ENCODE peak calls at places on chromosomes 5 and 9, in six cellular contexts. P is RWPE2; B is CD8-positive, alpha-beta T cell; F is AG04449; L is PC-9; I is prostate gland. O is an unnamed sample.

GRCh38 chr5:14665949-14666741 is 1.6 kb downstream of the OTULIN start:
- DNase-seq in P (no peak), I (peak), F (no peak), L (no peak), B (peak), O (peak)

GRCh38 chr9:127541176-127541575 is 70.9 kb upstream of the STXBP1 start:
- DNase-seq in B (no peak), P (no peak), L (no peak), F (no peak), I (no peak), O (no peak)

GRCh38 chr9:137373611-137373980 is 49.4 kb downstream of the EXD3 start:
- DNase-seq in B (no peak), L (no peak), F (no peak), P (no peak), I (no peak), O (no peak)

GRCh38 chr5:76641514-76642120 is 18.4 kb upstream of the F2RL2 start:
- DNase-seq in I (peak), B (peak), L (peak), P (no peak), F (no peak), O (peak)

GRCh38 chr9:127844821-127845359 is 9.6 kb downstream of the ENG start:
- DNase-seq in P (no peak), F (no peak), I (no peak), L (peak), B (no peak), O (peak)

GRCh38 chr9:1071730-1072129 is 21.6 kb downstream of the DMRT2 start:
- DNase-seq in B (no peak), I (peak), L (no peak), F (no peak), P (no peak), O (no peak)

GRCh38 chr9:96203867-96204412 is 98.0 kb downstream of the HSD17B3 start:
- DNase-seq in B (no peak), L (no peak), I (no peak), F (no peak), P (no peak), O (peak)

GRCh38 chr5:108168915-108169314 is 213.0 kb downstream of the FBXL17 start:
- DNase-seq in P (no peak), B (no peak), I (no peak), L (no peak), F (no peak), O (no peak)

GRCh38 chr5:176692835-176693476 is 45.7 kb downstream of the TSPAN17 start:
- DNase-seq in L (peak), F (no peak), B (no peak), I (no peak), P (no peak), O (no peak)

GRCh38 chr5:92580814-92581213 is 1000.2 kb downstream of the NR2F1-AS1 start:
- DNase-seq in F (no peak), B (no peak), P (no peak), L (no peak), I (no peak), O (peak)

GRCh38 chr9:138103824-138104206 is 226.2 kb downstream of the CACNA1B start:
- DNase-seq in P (peak), I (peak), B (no peak), L (no peak), F (no peak), O (no peak)

GRCh38 chr5:159448841-159449407 is 118.6 kb upstream of the IL12B start:
- DNase-seq in I (no peak), P (no peak), L (no peak), F (no peak), B (no peak), O (no peak)

GRCh38 chr5:105849701-105850100 is 1821.0 kb downstream of the EFNA5 start:
- DNase-seq in B (no peak), F (no peak), I (no peak), L (no peak), P (no peak), O (peak)

GRCh38 chr5:79845448-79846197 is 145.4 kb downstream of the MTX3 start:
- DNase-seq in P (no peak), L (no peak), F (peak), B (no peak), I (no peak), O (peak)

GRCh38 chr5:9507974-9508373 is 37.9 kb downstream of the SEMA5A start:
- DNase-seq in F (peak), P (no peak), L (no peak), I (no peak), B (no peak), O (peak)

GRCh38 chr9:113935677-113936380 is 59.7 kb downstream of the ZNF618 start:
- DNase-seq in L (no peak), P (no peak), B (peak), I (no peak), F (no peak), O (no peak)

GRCh38 chr9:129078691-129079503 is 2.0 kb upstream of the DOLPP1 start:
- DNase-seq in B (no peak), P (no peak), I (no peak), L (no peak), F (no peak), O (no peak)

GRCh38 chr5:178298283-178298807 is 65.7 kb upstream of the PHYKPL start:
- DNase-seq in B (no peak), F (no peak), L (no peak), P (peak), I (no peak), O (no peak)

GRCh38 chr9:112200699-112201098 is 25.6 kb upstream of the SUSD1 start:
- DNase-seq in F (no peak), P (no peak), B (no peak), L (no peak), I (no peak), O (no peak)

GRCh38 chr9:73577867-73578266 is 426.2 kb downstream of the ANXA1 start:
- DNase-seq in L (no peak), I (no peak), P (no peak), B (no peak), F (no peak), O (peak)

GRCh38 chr5:58133631-58134296 is 326.1 kb downstream of the PLK2 start:
- DNase-seq in I (no peak), F (no peak), L (no peak), B (no peak), P (no peak), O (peak)

GRCh38 chr5:169299651-169300467 is 1.1 kb downstream of the SLIT3 start:
- DNase-seq in B (no peak), L (no peak), F (no peak), P (no peak), I (no peak), O (peak)

GRCh38 chr5:159749146-159749545 is 167.1 kb upstream of the ADRA1B start:
- DNase-seq in L (no peak), P (no peak), F (no peak), I (no peak), B (no peak), O (peak)

GRCh38 chr9:131608469-131609115 is 63.3 kb downstream of the PRRT1B start:
- DNase-seq in B (no peak), P (peak), I (peak), L (peak), F (peak), O (peak)

GRCh38 chr9:7338586-7339281 is 460.8 kb downstream of the DMAC1 start:
- DNase-seq in L (no peak), F (no peak), P (no peak), I (no peak), B (no peak), O (no peak)

GRCh38 chr9:7341571-7341970 is 458.0 kb downstream of the DMAC1 start:
- DNase-seq in L (no peak), I (no peak), B (no peak), P (no peak), F (no peak), O (no peak)

GRCh38 chr9:7342721-7343120 is 456.9 kb downstream of the DMAC1 start:
- DNase-seq in B (no peak), F (no peak), L (no peak), I (no peak), P (no peak), O (no peak)

GRCh38 chr9:7340451-7340850 is 459.1 kb downstream of the DMAC1 start:
- DNase-seq in P (no peak), I (no peak), L (no peak), B (no peak), F (no peak), O (no peak)

GRCh38 chr9:7342229-7342628 is 457.3 kb downstream of the DMAC1 start:
- DNase-seq in I (no peak), P (no peak), L (no peak), F (no peak), B (no peak), O (no peak)
- TF ChIP-seq CTCF in I (no peak), P (no peak), L (no peak), F (no peak), B (no peak), O (peak)

DNA sequence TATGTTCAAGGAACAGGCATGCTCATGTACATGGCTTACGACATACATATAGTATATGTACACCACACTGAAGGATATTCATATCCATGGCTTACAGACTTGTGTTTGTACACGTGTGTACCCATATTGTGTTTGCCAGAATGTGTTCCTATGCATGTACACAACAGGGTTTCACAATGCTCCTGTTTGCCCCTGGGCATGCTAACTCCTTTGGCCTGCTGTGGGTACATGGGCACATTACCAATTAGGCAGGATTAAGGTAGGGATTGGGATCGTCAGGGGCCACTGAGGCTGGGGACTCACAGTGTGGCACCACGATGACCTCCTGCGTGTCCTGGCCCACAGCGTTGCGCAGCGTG is 26.2 kb downstream of the PDGFRB start:
- DNase-seq in L (no peak), I (no peak), F (no peak), P (no peak), B (no peak), O (no peak)
- H3K4me3 ChIP-seq in L (no peak), I (no peak), F (no peak), P (no peak), B (no peak), O (no peak)

GRCh38 chr9:6739218-6739617 is 18.6 kb upstream of the KDM4C start:
- DNase-seq in I (no peak), B (no peak), L (no peak), F (no peak), P (no peak), O (peak)
- TF ChIP-seq CTCF in I (peak), B (no peak), L (peak), F (peak), P (peak), O (peak)

DNA sequence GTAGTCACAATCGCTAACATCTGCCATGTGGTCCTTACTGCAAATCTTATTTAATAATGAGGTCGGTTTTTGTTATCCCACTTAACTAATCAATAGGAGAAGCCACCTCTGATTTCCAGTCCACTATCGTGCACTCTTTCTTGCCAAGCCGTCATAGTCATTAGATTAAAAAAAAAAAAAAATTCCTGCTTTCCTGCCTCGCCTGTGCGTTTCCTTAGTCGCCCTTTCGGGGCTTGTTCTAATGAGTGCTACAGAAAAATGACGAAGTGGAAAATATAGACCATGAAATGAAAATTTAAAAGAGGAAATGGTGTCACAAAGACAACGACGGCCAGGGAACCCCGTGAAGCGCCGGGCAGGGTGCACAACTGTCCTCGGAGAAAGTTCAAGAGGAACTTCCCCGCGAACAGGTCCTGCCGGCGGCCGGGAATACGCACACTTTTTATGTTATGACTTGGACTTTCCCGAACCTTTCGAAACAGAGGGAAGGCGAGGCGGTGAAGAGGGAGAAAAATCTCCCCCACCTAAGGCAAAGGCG is 312 bp upstream of the RUFY1 start:
- DNase-seq in L (no peak), F (no peak), I (no peak), P (no peak), B (no peak), O (peak)
- H3K4me3 ChIP-seq in L (peak), F (peak), I (peak), P (peak), B (peak), O (peak)

GRCh38 chr5:74766348-74766886 is 500 bp downstream of the GFM2 start:
- DNase-seq in F (no peak), P (no peak), L (no peak), I (peak), B (no peak), O (peak)
- TF ChIP-seq CTCF in F (peak), P (peak), L (peak), I (peak), B (peak), O (peak)

GRCh38 chr5:74499236-74499635 is 141.3 kb downstream of the ENC1 start:
- DNase-seq in I (no peak), F (no peak), L (no peak), P (no peak), B (no peak), O (no peak)
- H3K4me3 ChIP-seq in I (no peak), F (no peak), L (no peak), P (no peak), B (no peak), O (no peak)

GRCh38 chr9:136370687-136371530 is 2.6 kb downstream of the CARD9 start:
- DNase-seq in B (no peak), P (no peak), L (no peak), I (no peak), F (no peak), O (peak)

GRCh38 chr9:136374183-136374575 is 710 bp upstream of the CARD9 start:
- DNase-seq in L (no peak), I (no peak), B (no peak), P (no peak), F (no peak), O (no peak)

GRCh38 chr9:136372006-136372405 is 1.5 kb downstream of the CARD9 start:
- DNase-seq in P (no peak), B (no peak), L (no peak), F (no peak), I (no peak), O (no peak)

GRCh38 chr9:136373300-136374182 is at the start of gene CARD9:
- DNase-seq in P (no peak), F (no peak), B (no peak), L (peak), I (no peak), O (no peak)

GRCh38 chr9:136372561-136373299 is 739 bp downstream of the CARD9 start:
- DNase-seq in I (peak), L (peak), P (no peak), B (no peak), F (peak), O (peak)
- TF ChIP-seq CTCF in I (peak), L (peak), P (peak), B (no peak), F (peak), O (peak)

GRCh38 chr5:171309526-171310333 is 682 bp downstream of the TLX3 start:
- DNase-seq in I (no peak), B (no peak), P (no peak), L (no peak), F (no peak), O (no peak)
- H3K4me3 ChIP-seq in I (no peak), B (no peak), P (no peak), L (no peak), F (no peak), O (no peak)